ENCODE peak calls at places on chromosomes 2 and 18, in six cellular contexts. H, K, O, D, U and L are unnamed samples.

GRCh38 chr2:214069254-214069653 is 341.6 kb upstream of the VWC2L start:
- DNase-seq in O (peak; percentile 10), H (no peak), D (peak; percentile 91), K (no peak), U (peak; percentile 55), L (peak; percentile 55)

GRCh38 chr2:74414913-74415761 is 6.3 kb downstream of the C2orf81 start:
- DNase-seq in O (no peak), D (peak; percentile 16), K (peak; percentile 50), H (no peak), U (peak; percentile 68), L (no peak)

GRCh38 chr2:170996316-170996715 is 67.3 kb downstream of the GORASP2 start:
- DNase-seq in U (no peak), D (no peak), K (no peak), O (no peak), H (no peak), L (no peak)

GRCh38 chr2:137185378-137186078 is 420.2 kb downstream of the THSD7B start:
- DNase-seq in H (no peak), K (no peak), O (no peak), D (peak; percentile 58), U (no peak), L (no peak)

GRCh38 chr2:64779117-64779690 is 125.5 kb upstream of the SERTAD2 start:
- DNase-seq in D (peak; percentile 92), U (no peak), H (no peak), K (no peak), O (no peak), L (no peak)

GRCh38 chr2:100182494-100183355 is 40.3 kb upstream of the AFF3 start:
- DNase-seq in D (no peak), K (no peak), U (peak; percentile 36), O (no peak), H (no peak), L (no peak)

GRCh38 chr2:100018794-100019193 is 123.6 kb downstream of the AFF3 start:
- DNase-seq in D (peak; percentile 33), O (no peak), U (no peak), H (no peak), K (no peak), L (peak; percentile 38)

GRCh38 chr2:155766342-155767115 is 566.0 kb downstream of the NR4A2 start:
- DNase-seq in U (peak; percentile 36), K (no peak), O (no peak), D (no peak), H (no peak), L (no peak)

GRCh38 chr2:46067501-46068292 is 229.5 kb upstream of the EPAS1 start:
- DNase-seq in H (no peak), D (peak; percentile 99), O (no peak), U (peak; percentile 8), K (no peak), L (peak; percentile 44)

GRCh38 chr2:667332-668000 is 9.7 kb downstream of the TMEM18 start:
- DNase-seq in D (peak; percentile 85), O (no peak), K (no peak), H (no peak), U (no peak), L (peak; percentile 75)

GRCh38 chr18:52312321-52312720 is 27.7 kb upstream of the DCC start:
- DNase-seq in U (no peak), K (no peak), O (no peak), H (no peak), D (no peak), L (no peak)